ENCODE peak calls at places on chromosomes 4 and X, in five cellular contexts. One of them, this sample, is unnamed.

GRCh38 chr4:36921474-36922220 is 322.9 kb upstream of the NWD2 start:
- DNase-seq in HL-60: no peak
- DNase-seq in GM23338: no peak
- DNase-seq in tibial artery: no peak
- DNase-seq in hepatocyte: no peak
- DNase-seq in this sample: no peak

GRCh38 chr4:88177981-88178632 is 19.7 kb upstream of the ABCG2 start:
- DNase-seq in tibial artery: no peak
- DNase-seq in HL-60: peak
- DNase-seq in GM23338: peak
- DNase-seq in hepatocyte: peak
- DNase-seq in this sample: peak

GRCh38 chrX:39756086-39756883 is 341.5 kb downstream of the BCOR start:
- DNase-seq in tibial artery: no peak
- DNase-seq in HL-60: no peak
- DNase-seq in GM23338: no peak
- DNase-seq in hepatocyte: no peak
- DNase-seq in this sample: no peak

GRCh38 chrX:34880656-34881055 is 61.9 kb upstream of the FAM47B start:
- DNase-seq in tibial artery: no peak
- DNase-seq in HL-60: no peak
- DNase-seq in hepatocyte: no peak
- DNase-seq in GM23338: no peak
- DNase-seq in this sample: peak

GRCh38 chr4:129545599-129546278 is 449.8 kb downstream of the C4orf33 start:
- DNase-seq in hepatocyte: peak
- DNase-seq in HL-60: no peak
- DNase-seq in GM23338: no peak
- DNase-seq in tibial artery: peak
- DNase-seq in this sample: peak

GRCh38 chrX:134753185-134754008 is 95.1 kb upstream of the PLAC1 start:
- DNase-seq in hepatocyte: no peak
- DNase-seq in tibial artery: no peak
- DNase-seq in HL-60: no peak
- DNase-seq in GM23338: no peak
- DNase-seq in this sample: no peak

GRCh38 chr4:139728146-139728545 is 62.5 kb downstream of the MGST2 start:
- DNase-seq in tibial artery: no peak
- DNase-seq in hepatocyte: no peak
- DNase-seq in GM23338: no peak
- DNase-seq in HL-60: no peak
- DNase-seq in this sample: no peak

GRCh38 chr4:105963461-105964400 is 68.5 kb downstream of the NPNT start:
- DNase-seq in GM23338: no peak
- DNase-seq in HL-60: no peak
- DNase-seq in tibial artery: no peak
- DNase-seq in hepatocyte: peak
- DNase-seq in this sample: peak

GRCh38 chr4:155543126-155543765 is 123.4 kb upstream of the GUCY1A1 start:
- DNase-seq in tibial artery: no peak
- DNase-seq in HL-60: no peak
- DNase-seq in hepatocyte: no peak
- DNase-seq in GM23338: no peak
- DNase-seq in this sample: peak

GRCh38 chr4:108849611-108850406 is 87.0 kb upstream of the ETNPPL start:
- DNase-seq in hepatocyte: peak
- DNase-seq in GM23338: peak
- DNase-seq in HL-60: no peak
- DNase-seq in tibial artery: no peak
- DNase-seq in this sample: peak

GRCh38 chr4:134691915-134692314 is 490.3 kb upstream of the PABPC4L start:
- DNase-seq in HL-60: no peak
- DNase-seq in GM23338: no peak
- DNase-seq in hepatocyte: no peak
- DNase-seq in tibial artery: no peak
- DNase-seq in this sample: no peak

GRCh38 chr4:150510176-150510875 is 71.6 kb upstream of the MAB21L2 start:
- DNase-seq in hepatocyte: no peak
- DNase-seq in GM23338: no peak
- DNase-seq in HL-60: no peak
- DNase-seq in tibial artery: no peak
- DNase-seq in this sample: no peak

GRCh38 chr4:112423591-112423990 is 92.4 kb downstream of the NEUROG2 start:
- DNase-seq in hepatocyte: no peak
- DNase-seq in tibial artery: no peak
- DNase-seq in GM23338: no peak
- DNase-seq in HL-60: no peak
- DNase-seq in this sample: no peak

GRCh38 chr4:107978716-107979451 is 10.8 kb upstream of the HADH start:
- DNase-seq in hepatocyte: no peak
- DNase-seq in GM23338: no peak
- DNase-seq in tibial artery: no peak
- DNase-seq in HL-60: no peak
- DNase-seq in this sample: no peak

GRCh38 chr4:113411496-113411938 is 350.0 kb downstream of the CAMK2D start:
- DNase-seq in HL-60: no peak
- DNase-seq in tibial artery: no peak
- DNase-seq in GM23338: no peak
- DNase-seq in hepatocyte: peak
- DNase-seq in this sample: peak

GRCh38 chrX:3803713-3804112 is 90.3 kb upstream of the PRKX start:
- DNase-seq in HL-60: no peak
- DNase-seq in hepatocyte: no peak
- DNase-seq in GM23338: no peak
- DNase-seq in tibial artery: no peak
- DNase-seq in this sample: no peak

GRCh38 chr4:173185832-173186545 is 17.4 kb downstream of the GALNT7 start:
- DNase-seq in GM23338: no peak
- DNase-seq in hepatocyte: peak
- DNase-seq in HL-60: no peak
- DNase-seq in tibial artery: no peak
- DNase-seq in this sample: no peak

GRCh38 chr4:185535818-185536729 is 767 bp upstream of the PDLIM3 start:
- DNase-seq in GM23338: peak
- DNase-seq in hepatocyte: no peak
- DNase-seq in tibial artery: peak
- DNase-seq in HL-60: no peak
- DNase-seq in this sample: no peak

GRCh38 chrX:136529795-136530194 is 2.2 kb upstream of the VGLL1 start:
- DNase-seq in tibial artery: no peak
- DNase-seq in HL-60: no peak
- DNase-seq in GM23338: peak
- DNase-seq in hepatocyte: no peak
- DNase-seq in this sample: no peak

GRCh38 chr4:46254788-46255187 is 130.9 kb upstream of the GABRG1 start:
- DNase-seq in hepatocyte: no peak
- DNase-seq in HL-60: no peak
- DNase-seq in GM23338: no peak
- DNase-seq in tibial artery: no peak
- DNase-seq in this sample: no peak

GRCh38 chr4:71595576-71596108 is 188.2 kb downstream of the GC start:
- DNase-seq in GM23338: no peak
- DNase-seq in hepatocyte: no peak
- DNase-seq in HL-60: no peak
- DNase-seq in tibial artery: no peak
- DNase-seq in this sample: peak

GRCh38 chr4:153026947-153027346 is 90.8 kb downstream of the FHDC1 start:
- DNase-seq in GM23338: no peak
- DNase-seq in tibial artery: no peak
- DNase-seq in HL-60: no peak
- DNase-seq in hepatocyte: no peak
- DNase-seq in this sample: no peak

GRCh38 chrX:104253567-104254441 is 929 bp downstream of the ESX1 start:
- DNase-seq in tibial artery: no peak
- DNase-seq in HL-60: no peak
- DNase-seq in hepatocyte: no peak
- DNase-seq in GM23338: peak
- DNase-seq in this sample: no peak

GRCh38 chr4:187065396-187065795 is 341.7 kb upstream of the FAT1 start:
- DNase-seq in HL-60: no peak
- DNase-seq in GM23338: no peak
- DNase-seq in hepatocyte: no peak
- DNase-seq in tibial artery: no peak
- DNase-seq in this sample: no peak

GRCh38 chr4:2915789-2916188 is 47.4 kb downstream of the NOP14 start:
- DNase-seq in HL-60: no peak
- DNase-seq in hepatocyte: no peak
- DNase-seq in tibial artery: no peak
- DNase-seq in GM23338: no peak
- DNase-seq in this sample: no peak

GRCh38 chrX:15973299-15973698 is 118.7 kb upstream of the AP1S2 start:
- DNase-seq in hepatocyte: peak
- DNase-seq in GM23338: peak
- DNase-seq in HL-60: peak
- DNase-seq in tibial artery: no peak
- DNase-seq in this sample: no peak

GRCh38 chrX:78595901-78596502 is 63.1 kb downstream of the RTL3 start:
- DNase-seq in hepatocyte: no peak
- DNase-seq in tibial artery: no peak
- DNase-seq in HL-60: no peak
- DNase-seq in GM23338: peak
- DNase-seq in this sample: no peak

GRCh38 chr4:61201562-61202099 is 1.5 kb downstream of the ADGRL3 start:
- DNase-seq in HL-60: no peak
- DNase-seq in tibial artery: no peak
- DNase-seq in hepatocyte: peak
- DNase-seq in GM23338: peak
- DNase-seq in this sample: no peak

GRCh38 chrX:70219938-70220764 is 14.3 kb upstream of the AWAT1 start:
- DNase-seq in HL-60: no peak
- DNase-seq in tibial artery: peak
- DNase-seq in hepatocyte: peak
- DNase-seq in GM23338: no peak
- DNase-seq in this sample: peak

GRCh38 chr4:56861365-56861764 is 39.9 kb upstream of the SPINK2 start:
- DNase-seq in hepatocyte: peak
- DNase-seq in HL-60: no peak
- DNase-seq in GM23338: peak
- DNase-seq in tibial artery: no peak
- DNase-seq in this sample: no peak
- H3K27ac ChIP-seq in hepatocyte: no peak
- H3K27ac ChIP-seq in HL-60: no peak
- H3K27ac ChIP-seq in GM23338: no peak
- H3K27ac ChIP-seq in tibial artery: no peak
- H3K27ac ChIP-seq in this sample: no peak

DNA sequence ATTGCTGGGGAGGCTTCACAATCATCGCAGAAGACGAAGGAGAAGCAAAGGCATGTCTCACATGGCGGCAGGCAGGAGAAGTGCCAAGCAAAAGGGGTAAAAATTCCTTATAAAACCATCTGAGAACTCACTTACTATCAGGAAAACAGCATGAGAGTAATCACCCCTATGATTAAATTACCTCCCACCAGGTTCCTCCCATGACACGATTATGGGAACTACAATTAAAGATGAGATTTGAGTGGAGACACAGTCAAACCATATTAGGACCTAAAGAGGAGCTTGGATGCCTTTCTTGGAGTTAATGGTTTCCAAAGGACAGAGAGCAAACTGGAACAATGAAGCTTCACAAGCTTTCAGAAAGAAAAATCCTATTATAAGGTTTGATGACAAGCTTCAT is 168.4 kb upstream of the SMARCAD1 start:
- DNase-seq in GM23338: no peak
- DNase-seq in tibial artery: no peak
- DNase-seq in hepatocyte: no peak
- DNase-seq in HL-60: no peak
- DNase-seq in this sample: no peak
- H3K27ac ChIP-seq in GM23338: no peak
- H3K27ac ChIP-seq in tibial artery: no peak
- H3K27ac ChIP-seq in hepatocyte: no peak
- H3K27ac ChIP-seq in HL-60: no peak
- H3K27ac ChIP-seq in this sample: no peak

DNA sequence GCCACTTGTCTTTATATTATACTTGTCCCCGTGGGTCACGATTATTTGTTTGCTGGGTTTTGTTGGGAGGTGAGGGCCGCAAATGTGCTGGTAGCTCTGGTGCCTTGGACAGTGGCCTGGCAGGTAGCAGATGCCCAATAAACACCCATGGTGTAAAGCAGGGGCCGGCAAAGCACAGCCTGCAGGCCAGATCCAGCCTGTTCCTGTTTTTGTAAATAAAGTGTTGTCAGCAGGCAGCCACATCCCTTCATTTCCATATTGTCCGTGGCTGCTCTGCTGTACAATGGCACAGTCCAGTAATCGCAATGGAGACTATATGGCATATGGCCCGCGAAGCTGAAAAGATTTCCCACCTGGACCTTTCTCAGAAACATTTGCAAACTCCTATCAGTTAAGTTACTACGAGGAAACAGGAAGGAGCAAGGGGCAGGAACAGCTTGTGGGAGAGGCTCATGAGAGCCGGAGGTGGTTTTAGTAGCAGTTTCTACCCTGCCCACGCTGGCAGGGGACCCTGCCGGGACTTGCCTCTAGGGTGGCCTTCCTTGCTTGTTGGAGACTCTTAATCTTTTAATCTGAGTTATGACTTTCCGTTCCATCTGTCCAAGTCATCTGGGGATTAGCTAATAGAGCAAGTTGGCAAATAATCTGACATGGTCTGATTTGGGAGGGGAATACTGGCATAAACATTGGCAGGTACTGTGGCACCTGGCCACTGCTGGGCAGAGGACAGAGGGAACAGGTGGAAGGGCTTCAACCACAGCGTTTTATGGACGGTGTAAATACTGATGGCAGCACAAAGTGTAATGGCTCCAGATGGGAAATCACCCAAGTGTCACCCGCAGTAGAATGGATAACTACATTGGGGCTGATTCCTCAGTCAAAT is 19.6 kb downstream of the CLCN4 start:
- DNase-seq in GM23338: no peak
- DNase-seq in hepatocyte: no peak
- DNase-seq in HL-60: peak
- DNase-seq in tibial artery: no peak
- DNase-seq in this sample: peak
- H3K27ac ChIP-seq in GM23338: no peak
- H3K27ac ChIP-seq in hepatocyte: peak
- H3K27ac ChIP-seq in HL-60: no peak
- H3K27ac ChIP-seq in tibial artery: no peak
- H3K27ac ChIP-seq in this sample: peak

DNA sequence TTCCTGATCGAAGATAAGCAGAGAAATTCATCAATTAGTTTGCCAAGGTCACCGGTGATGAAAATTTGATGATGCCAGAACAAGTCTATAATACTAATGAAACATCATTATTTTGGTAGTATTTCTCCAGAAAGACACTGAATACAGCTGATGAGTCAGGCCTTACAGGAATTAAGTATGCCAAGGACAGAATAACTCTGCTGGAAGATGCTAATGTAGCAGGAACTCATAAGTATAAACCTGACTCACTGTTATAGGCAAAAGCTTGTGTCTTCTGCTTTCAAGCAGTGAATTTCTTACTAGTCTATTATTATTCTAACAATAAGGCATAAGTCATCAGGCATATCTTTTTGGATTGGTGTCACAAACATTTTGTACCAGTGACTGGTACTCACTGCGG is 1825.2 kb upstream of the IGFBP7 start:
- DNase-seq in GM23338: no peak
- DNase-seq in HL-60: no peak
- DNase-seq in hepatocyte: no peak
- DNase-seq in tibial artery: no peak
- DNase-seq in this sample: no peak
- H3K27ac ChIP-seq in GM23338: no peak
- H3K27ac ChIP-seq in HL-60: no peak
- H3K27ac ChIP-seq in hepatocyte: no peak
- H3K27ac ChIP-seq in tibial artery: no peak
- H3K27ac ChIP-seq in this sample: no peak